ENCODE peak calls at places on chromosomes 7 and 10, in seven cellular contexts. M is trophoblast cell; W is CD4-positive, alpha-beta memory T cell; B is GM23248; T is HCT116; V is H1; X is transverse colon. J is an unnamed sample.

GRCh38 chr10:71685554-71686202 is 33.9 kb downstream of the C10orf105 start:
- DNase-seq in M (no peak), W (no peak), B (no peak), T (no peak), V (no peak), X (no peak), J (no peak)

GRCh38 chr7:44962483-44963251 is 16.1 kb downstream of the MYO1G start:
- DNase-seq in M (peak; percentile 63), W (no peak), B (peak; percentile 72), T (no peak), V (no peak), X (no peak), J (no peak)

GRCh38 chr7:87058739-87059524 is 522 bp downstream of the ELAPOR2 start:
- DNase-seq in M (peak; percentile 11), W (peak; percentile 25), B (peak; percentile 7), T (no peak), V (peak; percentile 10), X (peak; percentile 36), J (no peak)

GRCh38 chr7:127708788-127709187 is 56.8 kb downstream of the SND1 start:
- DNase-seq in M (peak; percentile 72), W (peak; percentile 65), B (peak; percentile 86), T (peak; percentile 54), V (no peak), X (peak; percentile 75), J (peak; percentile 53)

GRCh38 chr10:125012851-125013528 is 71.1 kb downstream of the ZRANB1 start:
- DNase-seq in M (no peak), W (no peak), B (no peak), T (no peak), V (no peak), X (peak; percentile 69), J (no peak)

GRCh38 chr7:29606287-29606721 is 42.7 kb downstream of the PRR15 start:
- DNase-seq in M (no peak), W (no peak), B (peak; percentile 90), T (no peak), V (no peak), X (peak; percentile 55), J (no peak)

GRCh38 chr10:99828464-99828863 is 46.0 kb downstream of the ABCC2 start:
- DNase-seq in M (no peak), W (no peak), B (no peak), T (no peak), V (no peak), X (no peak), J (no peak)

GRCh38 chr10:49614242-49615198 is 683 bp downstream of the CHAT start:
- DNase-seq in M (no peak), W (no peak), B (no peak), T (no peak), V (no peak), X (no peak), J (no peak)

GRCh38 chr10:10527861-10528562 is 489.7 kb upstream of the CELF2 start:
- DNase-seq in M (no peak), W (no peak), B (no peak), T (no peak), V (no peak), X (no peak), J (no peak)

GRCh38 chr7:37920619-37921339 is at the start of gene EPDR1:
- DNase-seq in M (no peak), W (no peak), B (peak; percentile 32), T (peak; percentile 37), V (no peak), X (peak; percentile 75), J (no peak)

GRCh38 chr7:157476201-157476600 is 139.4 kb downstream of the DNAJB6 start:
- DNase-seq in M (no peak), W (no peak), B (no peak), T (no peak), V (no peak), X (no peak), J (no peak)

GRCh38 chr10:87623191-87623590 is 36.5 kb upstream of the PAPSS2 start:
- DNase-seq in M (no peak), W (no peak), B (no peak), T (no peak), V (no peak), X (no peak), J (no peak)

GRCh38 chr10:70131560-70131937 is 1.1 kb downstream of the AIFM2 start:
- DNase-seq in M (no peak), W (no peak), B (no peak), T (no peak), V (no peak), X (no peak), J (no peak)

GRCh38 chr7:111558948-111559347 is 3.3 kb downstream of the IMMP2L start:
- DNase-seq in M (no peak), W (no peak), B (no peak), T (no peak), V (no peak), X (no peak), J (no peak)

GRCh38 chr10:77285529-77286182 is 352.0 kb downstream of the KCNMA1 start:
- DNase-seq in M (no peak), W (no peak), B (no peak), T (no peak), V (no peak), X (no peak), J (no peak)

GRCh38 chr10:102633282-102633681 is 11.0 kb upstream of the TRIM8 start:
- DNase-seq in M (no peak), W (no peak), B (peak; percentile 77), T (no peak), V (no peak), X (no peak), J (no peak)

GRCh38 chr7:11261470-11261869 is 287.8 kb downstream of the PHF14 start:
- DNase-seq in M (no peak), W (no peak), B (no peak), T (peak; percentile 4), V (no peak), X (no peak), J (no peak)

GRCh38 chr10:109820620-109821405 is 102.5 kb downstream of the XPNPEP1 start:
- DNase-seq in M (no peak), W (no peak), B (no peak), T (no peak), V (no peak), X (no peak), J (no peak)

GRCh38 chr10:109819807-109820206 is 103.5 kb downstream of the XPNPEP1 start:
- DNase-seq in M (no peak), W (no peak), B (no peak), T (no peak), V (no peak), X (no peak), J (no peak)

GRCh38 chr10:109823196-109823595 is 100.1 kb downstream of the XPNPEP1 start:
- DNase-seq in M (no peak), W (no peak), B (peak; percentile 56), T (no peak), V (no peak), X (no peak), J (no peak)

GRCh38 chr10:109821672-109822071 is 101.6 kb downstream of the XPNPEP1 start:
- DNase-seq in M (no peak), W (no peak), B (no peak), T (no peak), V (no peak), X (no peak), J (no peak)

DNA sequence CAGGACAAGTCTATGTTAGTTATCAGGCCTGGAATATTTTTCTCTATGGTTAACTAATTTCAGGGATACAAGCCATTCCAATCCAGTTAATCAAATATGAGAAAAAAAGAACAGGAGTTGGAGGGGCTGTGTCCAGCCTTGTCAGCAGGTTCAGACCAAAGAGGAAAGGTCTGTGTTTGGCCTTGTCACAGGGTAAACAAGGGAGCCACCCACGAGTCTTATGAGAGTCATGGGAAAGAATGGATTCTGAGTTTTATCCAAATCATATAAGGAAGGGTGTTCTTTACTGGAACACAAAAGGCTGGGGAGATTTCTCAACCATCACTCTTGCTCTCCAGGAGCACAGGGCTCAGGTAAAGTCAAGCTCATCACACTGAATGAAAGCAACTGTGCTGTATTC is 99.1 kb downstream of the XPNPEP1 start:
- DNase-seq in M (no peak), W (no peak), B (no peak), T (no peak), V (no peak), X (no peak), J (no peak)
- H3K27ac ChIP-seq in M (no peak overlapping the region), W (no peak overlapping the region), B (no peak overlapping the region), T (no peak overlapping the region), V (no peak overlapping the region), X (no peak overlapping the region), J (no peak overlapping the region)

DNA sequence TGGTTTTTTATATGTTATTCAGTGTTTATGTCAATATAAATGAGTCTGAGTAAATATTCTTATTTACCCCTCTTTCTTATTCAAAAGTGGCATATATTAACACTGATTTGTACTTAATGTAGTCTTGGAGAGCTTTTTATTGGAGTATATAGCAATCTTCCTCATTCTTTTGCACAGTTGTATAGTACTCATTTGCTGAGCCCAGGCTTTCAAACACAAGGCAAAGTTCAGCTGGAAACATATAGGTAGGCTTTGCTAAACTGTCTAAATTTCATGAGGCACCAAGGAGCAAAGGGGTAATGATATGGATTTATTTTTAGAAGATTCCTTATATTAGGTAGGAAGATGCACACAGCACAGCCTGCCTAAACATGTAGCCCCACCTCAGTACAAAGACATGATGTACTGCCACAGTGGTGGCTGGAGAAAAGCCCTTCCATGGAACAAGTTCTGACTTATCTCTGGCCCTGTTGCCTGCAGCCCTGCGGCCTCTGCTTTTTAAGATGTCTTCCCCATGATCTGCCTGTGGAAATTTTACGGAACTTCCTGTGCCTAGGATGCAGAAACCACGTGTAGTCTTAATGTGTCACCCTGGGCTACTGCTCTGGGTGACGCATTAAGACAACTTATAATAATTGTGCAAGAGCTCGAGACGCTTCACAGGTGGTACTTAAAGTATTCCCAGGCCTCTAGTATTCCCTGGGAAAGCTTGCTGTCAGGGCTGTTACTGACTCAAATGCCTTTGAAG is 9.6 kb upstream of the PDCD4 start:
- DNase-seq in M (peak; percentile 86), W (no peak), B (peak; percentile 32), T (no peak), V (no peak), X (no peak), J (no peak)
- H3K4me1 ChIP-seq in M (peaks cover 15% of the 10 kb centered on the region), W (peaks cover 99% of the 10 kb centered on the region), B (peaks cover 34% of the 10 kb centered on the region), T (peaks cover 11% of the 10 kb centered on the region), V (no peaks in the 10 kb centered on the region), X (peaks cover 81% of the 10 kb centered on the region), J (peaks cover 100% of the 10 kb centered on the region)

GRCh38 chr10:130003166-130003565 is 39.1 kb upstream of the EBF3 start:
- DNase-seq in M (no peak), W (no peak), B (no peak), T (no peak), V (no peak), X (no peak), J (no peak)

GRCh38 chr10:130002606-130003005 is 38.5 kb upstream of the EBF3 start:
- DNase-seq in M (no peak), W (no peak), B (no peak), T (no peak), V (no peak), X (no peak), J (no peak)

GRCh38 chr10:130000918-130001317 is 36.8 kb upstream of the EBF3 start:
- DNase-seq in M (no peak), W (no peak), B (no peak), T (no peak), V (no peak), X (no peak), J (no peak)

GRCh38 chr10:129999140-129999539 is 35.1 kb upstream of the EBF3 start:
- DNase-seq in M (no peak), W (no peak), B (no peak), T (no peak), V (no peak), X (no peak), J (no peak)

GRCh38 chr10:130003787-130004613 is 39.9 kb upstream of the EBF3 start:
- DNase-seq in M (no peak), W (no peak), B (peak; percentile 12), T (no peak), V (no peak), X (no peak), J (no peak)
- H3K27ac ChIP-seq in M (no peak overlapping the region), W (no peak overlapping the region), B (no peak overlapping the region), T (no peak overlapping the region), V (no peak overlapping the region), X (no peak overlapping the region), J (no peak overlapping the region)

GRCh38 chr7:14896461-14896860 is 6.1 kb downstream of the DGKB start:
- DNase-seq in M (no peak), W (no peak), B (no peak), T (no peak), V (no peak), X (no peak), J (no peak)
- H3K4me1 ChIP-seq in M (no peaks in the 10 kb centered on the region), W (no peaks in the 10 kb centered on the region), B (peaks cover 7% of the 10 kb centered on the region), T (no peaks in the 10 kb centered on the region), V (no peaks in the 10 kb centered on the region), X (no peaks in the 10 kb centered on the region), J (no peaks in the 10 kb centered on the region)

J was measured in CD4-positive, CD25-positive, alpha-beta regulatory T cell.